ENCODE peak calls at places on chromosomes 2 and 18, in nine cellular contexts. W is heart right ventricle, Q is mammary epithelial cell, B is A673, R is aorta, T is fibroblast of lung, I is body of pancreas, A is HAP-1, Y is HCT116. X is an unnamed sample.

GRCh38 chr2:100073110-100073509 is 69.3 kb downstream of the AFF3 start:
- DNase-seq in Q (no peak), A (no peak), I (no peak), W (peak; percentile 11), B (no peak), R (no peak), T (no peak), Y (no peak), X (no peak)

GRCh38 chr2:29165362-29166236 is 50.4 kb downstream of the CLIP4 start:
- DNase-seq in R (no peak), A (no peak), Y (no peak), Q (peak; percentile 50), B (peak; percentile 45), I (no peak), T (peak; percentile 82), W (no peak), X (no peak)

GRCh38 chr2:33302348-33302747 is 174.1 kb upstream of the RASGRP3 start:
- DNase-seq in W (no peak), A (no peak), Q (no peak), T (no peak), Y (no peak), R (no peak), I (no peak), B (no peak), X (no peak)

GRCh38 chr2:234334146-234334545 is 162.7 kb downstream of the ARL4C start:
- DNase-seq in W (no peak), T (no peak), Y (no peak), Q (peak; percentile 20), I (peak; percentile 14), R (no peak), B (no peak), A (no peak), X (no peak)

GRCh38 chr18:12460874-12461273 is 53.1 kb downstream of the PRELID3A start:
- DNase-seq in T (peak; percentile 23), B (no peak), Y (no peak), W (no peak), Q (no peak), I (no peak), A (no peak), R (no peak), X (no peak)

GRCh38 chr2:58042486-58042970 is 4.1 kb upstream of the VRK2 start:
- DNase-seq in I (no peak), T (peak; percentile 76), R (no peak), W (no peak), A (peak; percentile 96), B (peak; percentile 55), Y (peak; percentile 92), Q (peak; percentile 86), X (no peak)

GRCh38 chr18:79924814-79925655 is 26.4 kb downstream of the SLC66A2 start:
- DNase-seq in A (no peak), T (no peak), Y (no peak), B (no peak), Q (no peak), W (no peak), I (peak; percentile 94), R (peak; percentile 51), X (peak; percentile 91)

GRCh38 chr2:212180684-212181083 is 357.9 kb downstream of the ERBB4 start:
- DNase-seq in Y (no peak), B (no peak), T (no peak), W (no peak), A (no peak), Q (no peak), R (no peak), I (no peak), X (no peak)

GRCh38 chr2:160666019-160666676 is 172.5 kb upstream of the RBMS1 start:
- DNase-seq in B (peak; percentile 74), A (no peak), I (no peak), Y (peak; percentile 77), R (no peak), T (peak; percentile 99), W (no peak), Q (peak; percentile 97), X (no peak)

GRCh38 chr2:157233506-157233905 is 24.0 kb upstream of the GALNT5 start:
- DNase-seq in T (peak; percentile 81), B (no peak), Q (peak; percentile 29), W (no peak), A (no peak), Y (no peak), I (no peak), R (no peak), X (no peak)

GRCh38 chr2:172098650-172099471 is 3.8 kb downstream of the DLX2 start:
- DNase-seq in I (peak; percentile 48), Q (peak; percentile 76), A (peak; percentile 21), T (no peak), B (peak; percentile 85), R (peak; percentile 91), W (no peak), Y (no peak), X (no peak)

GRCh38 chr18:34880403-34880802 is 160.8 kb upstream of the MAPRE2 start:
- DNase-seq in Y (no peak), I (no peak), B (no peak), Q (no peak), A (no peak), T (no peak), R (no peak), W (no peak), X (no peak)
- H3K4me1 ChIP-seq in Y (no peaks in the 10 kb centered on the region), I (no peaks in the 10 kb centered on the region), B (no peaks in the 10 kb centered on the region), Q (no peaks in the 10 kb centered on the region), A (no peaks in the 10 kb centered on the region), T (peaks cover 3% of the 10 kb centered on the region), R (peaks cover 11% of the 10 kb centered on the region), W (peaks cover 22% of the 10 kb centered on the region), X (no peaks in the 10 kb centered on the region)

GRCh38 chr2:42922790-42923631 is 130.6 kb upstream of the HAAO start:
- DNase-seq in T (peak; percentile 78), Q (peak; percentile 66), Y (no peak), W (no peak), B (no peak), A (no peak), I (no peak), R (peak; percentile 71), X (no peak)
- H3K4me1 ChIP-seq in T (peaks cover 46% of the 10 kb centered on the region), Q (peaks cover 35% of the 10 kb centered on the region), Y (peaks cover 4% of the 10 kb centered on the region), W (peaks cover 71% of the 10 kb centered on the region), B (peaks cover 28% of the 10 kb centered on the region), A (peaks cover 28% of the 10 kb centered on the region), I (peaks cover 59% of the 10 kb centered on the region), R (peaks cover 4% of the 10 kb centered on the region), X (peaks cover 61% of the 10 kb centered on the region)

DNA sequence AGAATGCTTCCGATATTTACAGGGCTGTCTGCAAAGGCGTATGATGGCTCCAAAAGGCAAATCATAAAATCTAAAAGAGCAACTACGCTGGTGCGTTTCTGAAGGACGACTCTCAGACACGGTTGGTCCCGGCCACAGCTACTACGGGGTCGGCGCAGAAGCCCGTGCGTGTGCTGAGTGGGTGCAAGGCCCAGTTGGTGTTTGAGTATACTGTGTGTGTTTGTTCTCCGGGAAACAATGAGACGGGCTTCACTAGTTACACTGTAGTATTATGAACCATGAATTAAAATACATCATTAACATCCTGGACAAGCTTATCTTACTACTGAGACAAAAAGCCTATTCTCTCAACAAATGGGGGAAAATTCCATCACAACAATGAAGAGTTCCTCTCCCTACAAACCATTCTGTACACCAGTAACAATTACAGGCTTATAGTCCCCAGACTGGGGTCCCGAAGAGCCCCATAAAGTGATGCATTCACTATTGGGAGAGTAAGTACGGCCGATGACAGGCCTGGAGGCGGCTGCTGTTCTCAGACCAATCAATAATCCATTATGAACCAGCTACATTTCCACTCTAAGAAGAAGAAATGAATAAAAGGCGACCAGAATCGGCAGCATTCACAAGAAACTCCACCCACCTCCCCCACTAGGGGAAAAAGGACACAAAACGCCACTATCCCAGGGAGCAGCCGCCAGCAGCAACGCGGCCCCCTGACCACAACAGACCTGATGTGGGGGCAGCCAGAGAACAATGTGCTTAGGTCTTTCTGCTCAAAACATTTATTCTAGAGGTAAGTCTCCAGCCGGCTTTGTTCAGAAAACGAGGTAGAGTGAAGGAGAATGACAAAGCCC is 43.3 kb downstream of the ZNF516 start:
- DNase-seq in W (no peak), Y (no peak), I (no peak), B (peak; percentile 50), T (no peak), R (no peak), Q (no peak), A (peak; percentile 82), X (peak; percentile 8)
- H3K4me1 ChIP-seq in W (peaks cover 78% of the 10 kb centered on the region), Y (no peaks in the 10 kb centered on the region), I (peaks cover 48% of the 10 kb centered on the region), B (peaks cover 27% of the 10 kb centered on the region), T (peaks cover 14% of the 10 kb centered on the region), R (no peaks in the 10 kb centered on the region), Q (peaks cover 24% of the 10 kb centered on the region), A (peaks cover 34% of the 10 kb centered on the region), X (peaks cover 34% of the 10 kb centered on the region)

DNA sequence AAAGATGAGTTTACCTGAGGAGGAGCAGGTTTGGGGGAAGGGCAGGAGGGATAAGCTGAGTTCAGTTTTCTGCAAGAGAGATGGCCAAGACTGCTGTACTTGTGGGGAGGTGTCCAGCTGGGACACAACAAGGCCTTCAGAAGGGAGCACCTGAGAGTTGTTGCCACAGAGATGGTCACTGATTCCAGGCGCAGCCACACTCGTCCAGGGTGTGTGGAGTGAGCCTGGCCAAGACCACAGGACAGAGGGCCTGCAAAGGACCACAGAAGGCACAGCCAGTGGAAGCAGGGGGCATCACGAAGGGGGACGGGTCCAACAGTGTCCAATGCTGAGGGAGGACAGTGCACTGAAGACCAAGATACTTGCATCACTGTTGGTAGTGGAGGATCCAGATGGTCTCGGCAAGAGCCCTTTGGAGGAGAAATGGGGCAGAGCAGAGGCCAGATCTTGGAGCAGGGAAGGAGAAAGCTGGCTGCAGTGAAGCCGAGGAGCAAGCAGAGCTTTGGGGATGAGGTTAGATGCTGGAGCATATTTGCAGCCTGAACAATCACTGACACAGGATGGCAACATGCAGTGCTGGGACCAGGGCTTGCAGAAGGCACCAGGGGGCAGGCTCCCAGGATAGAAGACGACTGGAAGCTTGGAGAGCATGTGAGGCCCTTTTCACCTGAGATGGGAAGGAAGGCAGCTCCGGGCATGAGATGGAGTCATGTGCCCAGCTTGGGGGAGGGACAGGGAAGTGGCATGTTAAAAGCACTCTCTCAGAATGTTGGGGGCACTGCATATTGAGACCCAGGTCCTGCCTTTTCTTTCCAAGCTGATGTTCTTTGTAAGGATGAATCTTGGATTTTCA is 214.0 kb downstream of the CYP26B1 start:
- DNase-seq in W (no peak), Y (peak; percentile 28), A (no peak), R (peak; percentile 59), T (no peak), I (no peak), Q (peak; percentile 15), B (peak; percentile 33), X (no peak)
- H3K4me1 ChIP-seq in W (no peaks in the 10 kb centered on the region), Y (no peaks in the 10 kb centered on the region), A (no peaks in the 10 kb centered on the region), R (no peaks in the 10 kb centered on the region), T (peaks cover 3% of the 10 kb centered on the region), I (no peaks in the 10 kb centered on the region), Q (no peaks in the 10 kb centered on the region), B (peaks cover 4% of the 10 kb centered on the region), X (no peaks in the 10 kb centered on the region)

DNA sequence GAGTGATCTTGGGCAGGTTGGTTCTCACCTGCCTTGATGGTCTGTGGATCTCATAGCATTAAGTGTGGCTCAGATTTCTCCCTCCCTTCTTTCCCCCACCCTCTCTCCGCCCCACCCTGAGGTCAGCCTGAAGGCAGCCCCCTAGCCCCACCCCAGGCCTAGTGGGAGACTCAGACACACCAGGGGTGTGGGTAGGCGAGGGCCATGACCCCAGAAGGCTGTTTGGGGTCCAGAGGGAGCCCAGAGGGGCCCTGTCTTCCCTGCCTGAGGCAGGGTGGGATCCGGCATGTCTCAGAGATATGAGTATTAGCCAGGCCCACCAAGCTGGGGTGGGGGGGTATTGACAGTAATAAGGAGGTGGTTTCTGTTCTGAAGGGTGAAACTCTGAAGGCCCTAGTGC is 160.5 kb downstream of the GLI2 start:
- DNase-seq in B (no peak), I (no peak), W (no peak), T (no peak), R (peak; percentile 52), A (no peak), Q (no peak), Y (no peak), X (no peak)
- H3K4me1 ChIP-seq in B (peaks cover 14% of the 10 kb centered on the region), I (no peaks in the 10 kb centered on the region), W (peaks cover 9% of the 10 kb centered on the region), T (no peaks in the 10 kb centered on the region), R (no peaks in the 10 kb centered on the region), A (peaks cover 20% of the 10 kb centered on the region), Q (no peaks in the 10 kb centered on the region), Y (no peaks in the 10 kb centered on the region), X (peaks cover 13% of the 10 kb centered on the region)

X was measured in ovary.